ENCODE peak calls at places on chromosomes 1 and 21, in nine cellular contexts. One of them, this sample, is unnamed. For H3K36me3 and H3K27me3, the result is how much of the 10 kb centered on the place peaks cover.

GRCh38 chr1:206715552-206716518 is 31.1 kb downstream of the MAPKAPK2 start:
- DNase-seq in aorta: no peak
- DNase-seq in right atrium auricular region: no peak
- DNase-seq in GM23338: no peak
- DNase-seq in kidney epithelial cell: no peak
- DNase-seq in transverse colon: no peak
- DNase-seq in pancreas: no peak
- DNase-seq in endothelial cell of umbilical vein: no peak
- DNase-seq in uterus: no peak
- DNase-seq in this sample: no peak

GRCh38 chr1:192485692-192486436 is 89.7 kb upstream of the RGS1 start:
- DNase-seq in aorta: peak
- DNase-seq in right atrium auricular region: peak
- DNase-seq in GM23338: no peak
- DNase-seq in kidney epithelial cell: peak
- DNase-seq in transverse colon: peak
- DNase-seq in pancreas: peak
- DNase-seq in endothelial cell of umbilical vein: peak
- DNase-seq in uterus: peak
- DNase-seq in this sample: no peak

GRCh38 chr21:38699048-38699447 is 106.7 kb upstream of the ETS2 start:
- DNase-seq in aorta: no peak
- DNase-seq in right atrium auricular region: no peak
- DNase-seq in GM23338: peak
- DNase-seq in kidney epithelial cell: no peak
- DNase-seq in transverse colon: no peak
- DNase-seq in pancreas: no peak
- DNase-seq in endothelial cell of umbilical vein: peak
- DNase-seq in uterus: no peak
- DNase-seq in this sample: peak

GRCh38 chr1:9190234-9190633 is 44.3 kb upstream of the H6PD start:
- DNase-seq in aorta: no peak
- DNase-seq in right atrium auricular region: no peak
- DNase-seq in GM23338: no peak
- DNase-seq in kidney epithelial cell: no peak
- DNase-seq in transverse colon: no peak
- DNase-seq in pancreas: no peak
- DNase-seq in endothelial cell of umbilical vein: no peak
- DNase-seq in uterus: no peak
- DNase-seq in this sample: no peak

GRCh38 chr1:193211539-193211938 is 25.1 kb upstream of the B3GALT2 start:
- DNase-seq in aorta: no peak
- DNase-seq in right atrium auricular region: no peak
- DNase-seq in GM23338: no peak
- DNase-seq in kidney epithelial cell: peak
- DNase-seq in transverse colon: no peak
- DNase-seq in pancreas: no peak
- DNase-seq in endothelial cell of umbilical vein: peak
- DNase-seq in uterus: no peak
- DNase-seq in this sample: no peak

GRCh38 chr1:25867210-25867991 is 8.1 kb downstream of the PAQR7 start:
- DNase-seq in aorta: no peak
- DNase-seq in right atrium auricular region: no peak
- DNase-seq in GM23338: peak
- DNase-seq in kidney epithelial cell: no peak
- DNase-seq in transverse colon: no peak
- DNase-seq in pancreas: peak
- DNase-seq in endothelial cell of umbilical vein: no peak
- DNase-seq in uterus: no peak
- DNase-seq in this sample: peak

GRCh38 chr1:6667139-6667538 is 34.5 kb downstream of the DNAJC11 start:
- DNase-seq in aorta: no peak
- DNase-seq in right atrium auricular region: no peak
- DNase-seq in GM23338: no peak
- DNase-seq in kidney epithelial cell: no peak
- DNase-seq in transverse colon: no peak
- DNase-seq in pancreas: no peak
- DNase-seq in endothelial cell of umbilical vein: no peak
- DNase-seq in uterus: no peak
- DNase-seq in this sample: no peak

GRCh38 chr1:181898773-181899172 is 162.7 kb downstream of the ZNF648 start:
- DNase-seq in aorta: no peak
- DNase-seq in right atrium auricular region: no peak
- DNase-seq in GM23338: no peak
- DNase-seq in kidney epithelial cell: no peak
- DNase-seq in transverse colon: no peak
- DNase-seq in pancreas: no peak
- DNase-seq in endothelial cell of umbilical vein: no peak
- DNase-seq in uterus: no peak
- DNase-seq in this sample: no peak

GRCh38 chr21:33189237-33189636 is 40.5 kb upstream of the IFNAR2 start:
- DNase-seq in aorta: no peak
- DNase-seq in right atrium auricular region: no peak
- DNase-seq in GM23338: no peak
- DNase-seq in kidney epithelial cell: no peak
- DNase-seq in transverse colon: no peak
- DNase-seq in pancreas: no peak
- DNase-seq in endothelial cell of umbilical vein: no peak
- DNase-seq in uterus: no peak
- DNase-seq in this sample: no peak

GRCh38 chr1:206050655-206051235 is 2.2 kb upstream of the RHEX start:
- DNase-seq in aorta: peak
- DNase-seq in right atrium auricular region: no peak
- DNase-seq in GM23338: no peak
- DNase-seq in kidney epithelial cell: peak
- DNase-seq in transverse colon: peak
- DNase-seq in pancreas: no peak
- DNase-seq in endothelial cell of umbilical vein: no peak
- DNase-seq in uterus: no peak
- DNase-seq in this sample: no peak

GRCh38 chr1:154962238-154962678 is 676 bp upstream of the PYGO2 start:
- DNase-seq in aorta: peak
- DNase-seq in right atrium auricular region: no peak
- DNase-seq in GM23338: peak
- DNase-seq in kidney epithelial cell: no peak
- DNase-seq in transverse colon: peak
- DNase-seq in pancreas: no peak
- DNase-seq in endothelial cell of umbilical vein: peak
- DNase-seq in uterus: no peak
- DNase-seq in this sample: peak

DNA sequence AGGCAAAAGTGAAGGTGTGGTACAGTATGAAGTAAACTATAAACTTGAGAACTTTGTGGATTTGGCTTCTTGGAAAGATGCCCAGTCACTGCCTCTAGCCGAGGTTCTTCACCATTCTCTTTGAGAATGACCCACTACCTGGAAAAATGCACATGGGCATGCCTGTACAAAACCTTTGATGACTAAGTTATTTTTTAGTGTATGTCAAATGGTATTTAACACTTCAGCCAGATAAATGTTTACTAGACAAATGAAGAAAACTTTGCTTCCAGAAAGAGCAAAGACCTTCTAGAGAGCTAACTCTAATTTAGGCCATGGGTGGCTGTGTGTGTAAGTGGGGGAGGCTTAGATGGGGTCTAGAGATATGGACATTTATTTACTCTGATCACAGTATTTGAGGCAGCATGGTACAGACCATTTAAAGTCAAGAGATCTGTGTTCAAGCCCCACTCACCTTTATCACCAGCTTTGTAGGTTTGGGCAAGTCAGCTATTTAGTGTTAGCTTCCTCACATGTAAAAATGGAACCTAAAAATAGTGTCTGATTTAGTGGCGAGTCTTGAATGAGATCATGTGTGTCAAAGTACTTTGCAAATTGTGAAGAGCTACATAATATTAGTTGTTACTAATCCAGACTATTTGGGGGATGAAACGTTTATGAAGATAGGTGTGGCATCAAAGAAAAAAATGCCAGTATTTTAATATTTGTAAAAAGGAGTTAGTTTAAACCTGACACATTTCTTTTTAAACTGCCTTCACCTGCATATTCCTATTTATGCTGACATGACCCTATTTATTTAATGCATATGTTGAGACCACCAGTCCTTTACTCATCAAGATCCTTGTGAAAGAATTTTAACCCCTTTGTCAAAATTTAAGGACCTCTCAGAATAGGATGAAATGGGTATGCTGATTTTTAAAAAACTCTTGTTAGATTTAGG is 20.2 kb downstream of the NFYC start:
- DNase-seq in aorta: no peak
- DNase-seq in right atrium auricular region: no peak
- DNase-seq in GM23338: no peak
- DNase-seq in kidney epithelial cell: peak
- DNase-seq in transverse colon: peak
- DNase-seq in pancreas: no peak
- DNase-seq in endothelial cell of umbilical vein: peak
- DNase-seq in uterus: no peak
- DNase-seq in this sample: no peak
- H3K4me3 ChIP-seq in aorta: no peak
- H3K4me3 ChIP-seq in right atrium auricular region: peak
- H3K4me3 ChIP-seq in GM23338: peak
- H3K4me3 ChIP-seq in kidney epithelial cell: peak
- H3K4me3 ChIP-seq in transverse colon: peak
- H3K4me3 ChIP-seq in pancreas: no peak
- H3K4me3 ChIP-seq in endothelial cell of umbilical vein: no peak
- H3K4me3 ChIP-seq in uterus: no peak
- H3K4me3 ChIP-seq in this sample: no peak

GRCh38 chr1:31815752-31816484 is at the start of gene SPOCD1:
- DNase-seq in aorta: peak
- DNase-seq in right atrium auricular region: peak
- DNase-seq in GM23338: peak
- DNase-seq in kidney epithelial cell: peak
- DNase-seq in transverse colon: peak
- DNase-seq in pancreas: peak
- DNase-seq in endothelial cell of umbilical vein: peak
- DNase-seq in uterus: peak
- DNase-seq in this sample: peak
- H3K36me3 ChIP-seq in aorta: under half
- H3K36me3 ChIP-seq in right atrium auricular region: under half
- H3K36me3 ChIP-seq in GM23338: under half
- H3K36me3 ChIP-seq in kidney epithelial cell: under half
- H3K36me3 ChIP-seq in transverse colon: under half
- H3K36me3 ChIP-seq in pancreas: under half
- H3K36me3 ChIP-seq in endothelial cell of umbilical vein: under half
- H3K36me3 ChIP-seq in uterus: under half
- H3K36me3 ChIP-seq in this sample: under half

GRCh38 chr1:31687601-31688000 is 16.2 kb downstream of the COL16A1 start:
- DNase-seq in aorta: no peak
- DNase-seq in right atrium auricular region: no peak
- DNase-seq in GM23338: no peak
- DNase-seq in kidney epithelial cell: no peak
- DNase-seq in transverse colon: no peak
- DNase-seq in pancreas: no peak
- DNase-seq in endothelial cell of umbilical vein: no peak
- DNase-seq in uterus: no peak
- DNase-seq in this sample: no peak
- H3K27me3 ChIP-seq in aorta: under half
- H3K27me3 ChIP-seq in right atrium auricular region: under half
- H3K27me3 ChIP-seq in GM23338: under half
- H3K27me3 ChIP-seq in kidney epithelial cell: under half
- H3K27me3 ChIP-seq in transverse colon: under half
- H3K27me3 ChIP-seq in pancreas: under half
- H3K27me3 ChIP-seq in endothelial cell of umbilical vein: under half
- H3K27me3 ChIP-seq in uterus: under half
- H3K27me3 ChIP-seq in this sample: under half

DNA sequence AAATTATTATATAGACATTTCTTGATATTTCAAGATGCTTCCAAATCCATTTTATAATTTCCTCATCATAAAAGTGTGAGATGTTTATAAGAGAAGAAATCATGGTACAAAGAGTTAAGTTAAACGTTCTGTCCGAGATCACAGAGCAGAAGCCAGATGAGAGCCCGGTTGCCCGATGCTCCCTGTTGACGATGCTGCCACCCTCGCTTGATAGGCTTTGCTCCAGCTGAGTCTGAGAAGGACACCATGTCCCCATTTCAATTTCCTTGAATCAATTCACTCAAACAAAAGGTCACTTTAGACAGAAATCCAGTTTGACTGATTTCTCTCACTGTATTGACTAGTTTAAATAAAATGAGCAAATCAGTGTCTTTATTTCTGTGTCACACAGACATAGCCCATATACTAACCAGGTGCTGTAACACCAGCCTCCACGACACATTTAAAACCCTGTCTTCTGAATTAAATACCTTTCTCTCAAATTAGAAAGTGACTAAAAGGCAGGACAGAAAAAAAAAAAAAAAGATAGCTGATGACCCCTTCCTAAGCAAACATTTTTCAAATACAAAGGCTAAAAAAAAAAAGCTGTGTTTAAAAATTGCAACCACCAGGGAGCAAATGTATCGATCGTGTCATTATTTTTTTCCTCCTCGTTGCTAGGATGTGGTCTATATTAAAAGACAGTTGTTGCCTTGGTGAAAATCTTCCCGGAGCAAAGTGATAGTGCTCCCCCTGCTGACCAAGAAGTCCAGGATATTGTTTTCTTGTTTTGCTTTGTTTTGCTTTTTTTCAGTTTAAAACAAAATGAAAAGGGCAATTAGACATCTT is 35.2 kb downstream of the DNASE2B start:
- DNase-seq in aorta: no peak
- DNase-seq in right atrium auricular region: no peak
- DNase-seq in GM23338: peak
- DNase-seq in kidney epithelial cell: peak
- DNase-seq in transverse colon: peak
- DNase-seq in pancreas: no peak
- DNase-seq in endothelial cell of umbilical vein: peak
- DNase-seq in uterus: peak
- DNase-seq in this sample: peak
- H3K4me3 ChIP-seq in aorta: no peak
- H3K4me3 ChIP-seq in right atrium auricular region: peak
- H3K4me3 ChIP-seq in GM23338: no peak
- H3K4me3 ChIP-seq in kidney epithelial cell: no peak
- H3K4me3 ChIP-seq in transverse colon: peak
- H3K4me3 ChIP-seq in pancreas: no peak
- H3K4me3 ChIP-seq in endothelial cell of umbilical vein: no peak
- H3K4me3 ChIP-seq in uterus: peak
- H3K4me3 ChIP-seq in this sample: no peak

This sample was measured in H7.